ENCODE peak calls at places on chromosomes 12 and 14, in six cellular contexts. Z is aorta, K is GM06990, L is fibroblast of lung, D is LHCN-M2, H is T-helper 17 cell. B is an unnamed sample.

GRCh38 chr12:114809132-114809531 is 125.2 kb upstream of the TBX3 start:
- DNase-seq in Z (no peak), K (no peak), L (no peak), D (no peak), H (no peak), B (no peak)

GRCh38 chr12:51188359-51189051 is 15.6 kb upstream of the TFCP2 start:
- DNase-seq in Z (no peak), K (peak), L (no peak), D (no peak), H (no peak), B (no peak)

GRCh38 chr12:48907243-48907642 is 18.0 kb downstream of the FKBP11 start:
- DNase-seq in Z (no peak), K (no peak), L (no peak), D (no peak), H (no peak), B (no peak)

GRCh38 chr12:45232771-45233372 is 17.0 kb downstream of the ANO6 start:
- DNase-seq in Z (peak), K (no peak), L (peak), D (peak), H (no peak), B (no peak)

GRCh38 chr12:113424915-113425823 is 3.0 kb downstream of the SDSL start:
- DNase-seq in Z (peak), K (peak), L (peak), D (peak), H (peak), B (no peak)

GRCh38 chr12:45629292-45629691 is 100.2 kb upstream of the ARID2 start:
- DNase-seq in Z (no peak), K (no peak), L (no peak), D (no peak), H (no peak), B (no peak)

GRCh38 chr12:76551482-76551888 is 8.1 kb downstream of the OSBPL8 start:
- DNase-seq in Z (no peak), K (no peak), L (no peak), D (no peak), H (no peak), B (no peak)

GRCh38 chr12:14950982-14951746 is 10.2 kb downstream of the ARHGDIB start:
- DNase-seq in Z (no peak), K (no peak), L (no peak), D (no peak), H (no peak), B (no peak)

GRCh38 chr14:76996563-76997146 is 31.9 kb downstream of the IRF2BPL start:
- DNase-seq in Z (no peak), K (no peak), L (no peak), D (no peak), H (no peak), B (no peak)

GRCh38 chr12:4288296-4289019 is 14.9 kb downstream of the CCND2 start:
- DNase-seq in Z (no peak), K (no peak), L (no peak), D (no peak), H (no peak), B (no peak)

GRCh38 chr14:68014771-68015170 is 195.2 kb downstream of the RAD51B start:
- DNase-seq in Z (no peak), K (no peak), L (no peak), D (no peak), H (no peak), B (no peak)

GRCh38 chr14:102514987-102515733 is 5.6 kb upstream of the ANKRD9 start:
- DNase-seq in Z (no peak), K (no peak), L (no peak), D (no peak), H (no peak), B (no peak)

GRCh38 chr12:16359512-16360491 is 12.4 kb downstream of the MGST1 start:
- DNase-seq in Z (peak), K (no peak), L (peak), D (peak), H (no peak), B (no peak)

GRCh38 chr12:24414421-24414820 is 465.0 kb upstream of the SOX5 start:
- DNase-seq in Z (no peak), K (no peak), L (no peak), D (no peak), H (no peak), B (no peak)

GRCh38 chr12:32031109-32031508 is 71.9 kb downstream of the RESF1 start:
- DNase-seq in Z (no peak), K (no peak), L (no peak), D (peak), H (no peak), B (no peak)

GRCh38 chr14:91945776-91946305 is 1.7 kb downstream of the FBLN5 start:
- DNase-seq in Z (no peak), K (no peak), L (no peak), D (no peak), H (no peak), B (no peak)

GRCh38 chr12:27555928-27556778 is 32.1 kb downstream of the PPFIBP1 start:
- DNase-seq in Z (no peak), K (no peak), L (peak), D (peak), H (no peak), B (no peak)

GRCh38 chr12:20101046-20101445 is 267.3 kb upstream of the PDE3A start:
- DNase-seq in Z (peak), K (no peak), L (no peak), D (no peak), H (no peak), B (no peak)